ENCODE peak calls at places on chromosomes 3 and 15, in ten cellular contexts. C is activated T-cell treated with anti-CD3 and anti-CD28 coated beads, Interleukin-2, amount 50 U/mL, for 72 hours; Q is heart left ventricle; I is lower leg skin; R is adrenal gland; B is epithelial cell of esophagus; N is stromal cell of bone marrow; O is iPS-NIHi11; G is foreskin fibroblast; F is breast epithelium. W is an unnamed sample.

GRCh38 chr3:134361162-134361831 is 12.9 kb downstream of the AMOTL2 start:
- DNase-seq in C (no peak), Q (peak), I (no peak), R (no peak), B (no peak), N (no peak), O (no peak), G (no peak), F (peak), W (no peak)

GRCh38 chr3:39712413-39713048 is 96.9 kb upstream of the MYRIP start:
- DNase-seq in C (no peak), Q (no peak), I (no peak), R (no peak), B (no peak), N (no peak), O (no peak), G (no peak), F (no peak), W (no peak)

GRCh38 chr3:170585937-170586310 is at the start of gene SLC7A14:
- DNase-seq in C (no peak), Q (no peak), I (no peak), R (peak), B (no peak), N (no peak), O (peak), G (no peak), F (no peak), W (peak)

GRCh38 chr3:184659797-184660301 is 52.0 kb downstream of the MAGEF1 start:
- DNase-seq in C (no peak), Q (no peak), I (no peak), R (no peak), B (no peak), N (no peak), O (peak), G (no peak), F (no peak), W (peak)

GRCh38 chr3:72669224-72669623 is 179.0 kb downstream of the SHQ1 start:
- DNase-seq in C (no peak), Q (no peak), I (no peak), R (no peak), B (no peak), N (no peak), O (no peak), G (no peak), F (no peak), W (no peak)

GRCh38 chr3:153026026-153026425 is 136.0 kb upstream of the RAP2B start:
- DNase-seq in C (no peak), Q (no peak), I (no peak), R (no peak), B (peak), N (peak), O (peak), G (peak), F (no peak), W (peak)

GRCh38 chr15:100008258-100008657 is 275.0 kb upstream of the LYSMD4 start:
- DNase-seq in C (no peak), Q (no peak), I (no peak), R (no peak), B (peak), N (no peak), O (no peak), G (no peak), F (no peak), W (no peak)

GRCh38 chr3:122700193-122700592 is 19.6 kb downstream of the PARP14 start:
- DNase-seq in C (no peak), Q (no peak), I (no peak), R (no peak), B (no peak), N (no peak), O (no peak), G (no peak), F (no peak), W (no peak)

GRCh38 chr3:61371123-61371522 is 119.9 kb upstream of the FHIT start:
- DNase-seq in C (peak), Q (no peak), I (no peak), R (peak), B (peak), N (no peak), O (peak), G (no peak), F (no peak), W (peak)

GRCh38 chr3:59970796-59971195 is 921.0 kb upstream of the CFAP20DC start:
- DNase-seq in C (no peak), Q (no peak), I (no peak), R (no peak), B (no peak), N (no peak), O (no peak), G (no peak), F (no peak), W (no peak)

W was measured in mesendoderm.